ENCODE peak calls at places on chromosomes 7 and 10, in seven cellular contexts. D, X, I, T, Z, P and R are unnamed samples.

GRCh38 chr10:26790596-26790995 is 70.2 kb downstream of the ABI1 start:
- DNase-seq in D (no peak), X (peak), I (no peak), T (no peak), Z (no peak), P (no peak), R (no peak)

GRCh38 chr10:3217301-3217700 is 44.7 kb upstream of the PITRM1 start:
- DNase-seq in D (no peak), X (peak), I (no peak), T (peak), Z (no peak), P (no peak), R (no peak)

GRCh38 chr10:69807696-69808095 is 6.0 kb downstream of the COL13A1 start:
- DNase-seq in D (no peak), X (peak), I (peak), T (peak), Z (no peak), P (no peak), R (no peak)

GRCh38 chr7:132138817-132139216 is 437.5 kb downstream of the PLXNA4 start:
- DNase-seq in D (no peak), X (no peak), I (peak), T (no peak), Z (no peak), P (peak), R (no peak)

GRCh38 chr10:131199646-131200045 is 111.9 kb downstream of the TCERG1L start:
- DNase-seq in D (peak), X (no peak), I (no peak), T (no peak), Z (no peak), P (no peak), R (no peak)

GRCh38 chr7:5429857-5430611 is 6.4 kb upstream of the TNRC18 start:
- DNase-seq in D (no peak), X (peak), I (peak), T (no peak), Z (no peak), P (no peak), R (no peak)

GRCh38 chr10:78178940-78179339 is 145.3 kb downstream of the RPS24 start:
- DNase-seq in D (peak), X (peak), I (peak), T (no peak), Z (no peak), P (no peak), R (no peak)

GRCh38 chr7:80830584-80831319 is 88.1 kb downstream of the SEMA3C start:
- DNase-seq in D (no peak), X (peak), I (no peak), T (no peak), Z (no peak), P (no peak), R (peak)

GRCh38 chr7:130363156-130363847 is 17.0 kb upstream of the CPA1 start:
- DNase-seq in D (no peak), X (peak), I (peak), T (peak), Z (no peak), P (no peak), R (peak)

GRCh38 chr10:29386347-29386999 is 97.6 kb downstream of the LYZL1 start:
- DNase-seq in D (no peak), X (peak), I (peak), T (peak), Z (no peak), P (peak), R (peak)

GRCh38 chr10:127254276-127254675 is 57.9 kb upstream of the INSYN2A start:
- DNase-seq in D (no peak), X (no peak), I (peak), T (no peak), Z (no peak), P (no peak), R (no peak)

GRCh38 chr7:131293018-131293417 is 34.7 kb upstream of the MKLN1 start:
- DNase-seq in D (no peak), X (peak), I (no peak), T (peak), Z (no peak), P (no peak), R (no peak)

GRCh38 chr7:154627571-154628290 is 375.2 kb downstream of the PAXIP1 start:
- DNase-seq in D (no peak), X (no peak), I (peak), T (no peak), Z (no peak), P (no peak), R (no peak)

GRCh38 chr10:28593811-28594210 is 60.9 kb downstream of the WAC start:
- DNase-seq in D (no peak), X (no peak), I (peak), T (no peak), Z (no peak), P (no peak), R (peak)

DNA sequence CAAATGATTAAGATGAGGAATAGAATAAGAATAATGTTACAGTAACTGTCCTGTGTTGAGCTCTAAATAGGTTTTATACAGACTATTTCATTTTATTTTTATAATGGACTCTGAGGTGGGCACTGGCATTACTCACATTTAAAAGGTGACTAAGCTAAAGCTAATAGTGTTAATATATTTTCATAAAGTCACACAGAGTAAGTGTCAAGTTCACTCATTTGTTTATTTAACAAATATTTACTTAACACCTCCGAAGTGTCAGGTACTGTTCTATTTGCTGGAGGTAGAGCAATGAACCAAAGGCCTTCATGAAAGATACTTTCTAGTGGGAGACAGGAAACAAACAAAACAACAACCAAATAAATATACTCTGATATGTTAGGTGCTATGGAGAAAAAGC is 44.0 kb downstream of the ASB4 start:
- DNase-seq in D (no peak), X (no peak), I (no peak), T (no peak), Z (no peak), P (no peak), R (no peak)
- H3K23ac ChIP-seq in D (no peak), X (no peak), I (no peak), T (no peak), Z (no peak), P (no peak), R (no peak)

DNA sequence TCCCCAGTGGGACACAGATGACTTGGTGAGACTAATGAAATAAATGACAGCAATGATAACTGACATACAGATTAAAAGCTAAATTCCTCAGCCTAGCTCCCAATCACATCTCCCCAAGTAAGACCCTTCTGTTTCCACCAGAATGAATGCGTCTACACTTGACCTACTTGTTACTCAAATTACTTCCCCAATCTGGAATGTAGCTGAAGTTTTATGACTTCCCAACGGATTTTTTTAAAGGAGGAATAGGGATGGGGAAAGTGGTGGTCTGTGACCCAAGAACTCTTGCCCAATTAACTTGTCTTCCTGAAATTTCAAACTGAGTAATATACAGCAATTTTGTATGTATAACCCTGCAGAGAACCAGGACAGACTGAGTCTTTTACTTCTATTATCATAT is 9.1 kb downstream of the H2AZ2 start:
- DNase-seq in D (no peak), X (no peak), I (no peak), T (no peak), Z (no peak), P (no peak), R (no peak)
- H3K4ac ChIP-seq in D (no peak), X (no peak), I (no peak), T (no peak), Z (no peak), P (no peak), R (no peak)

GRCh38 chr7:97480700-97481410 is 251.0 kb upstream of the TAC1 start:
- DNase-seq in D (no peak), X (no peak), I (no peak), T (no peak), Z (no peak), P (no peak), R (no peak)
- H3K23ac ChIP-seq in D (no peak), X (no peak), I (no peak), T (no peak), Z (no peak), P (no peak), R (no peak)

GRCh38 chr10:103824281-103824680 is 31.1 kb downstream of the SH3PXD2A start:
- DNase-seq in D (no peak), X (no peak), I (no peak), T (no peak), Z (no peak), P (no peak), R (no peak)

GRCh38 chr10:103822052-103822716 is 33.2 kb downstream of the SH3PXD2A start:
- DNase-seq in D (no peak), X (no peak), I (no peak), T (no peak), Z (no peak), P (no peak), R (no peak)

GRCh38 chr10:103820101-103821062 is 35.0 kb downstream of the SH3PXD2A start:
- DNase-seq in D (no peak), X (peak), I (no peak), T (no peak), Z (no peak), P (no peak), R (no peak)

GRCh38 chr10:103822795-103823194 is 32.6 kb downstream of the SH3PXD2A start:
- DNase-seq in D (no peak), X (no peak), I (no peak), T (no peak), Z (no peak), P (no peak), R (no peak)

GRCh38 chr10:103823706-103824272 is 31.6 kb downstream of the SH3PXD2A start:
- DNase-seq in D (no peak), X (no peak), I (no peak), T (no peak), Z (no peak), P (no peak), R (no peak)
- H3K4ac ChIP-seq in D (no peak), X (peak), I (peak), T (no peak), Z (no peak), P (no peak), R (no peak)

GRCh38 chr7:28392289-28392688 is 20.0 kb upstream of the CREB5 start:
- DNase-seq in D (no peak), X (no peak), I (no peak), T (no peak), Z (no peak), P (no peak), R (no peak)
- H3K23ac ChIP-seq in D (no peak), X (no peak), I (no peak), T (no peak), Z (no peak), P (no peak), R (no peak)

DNA sequence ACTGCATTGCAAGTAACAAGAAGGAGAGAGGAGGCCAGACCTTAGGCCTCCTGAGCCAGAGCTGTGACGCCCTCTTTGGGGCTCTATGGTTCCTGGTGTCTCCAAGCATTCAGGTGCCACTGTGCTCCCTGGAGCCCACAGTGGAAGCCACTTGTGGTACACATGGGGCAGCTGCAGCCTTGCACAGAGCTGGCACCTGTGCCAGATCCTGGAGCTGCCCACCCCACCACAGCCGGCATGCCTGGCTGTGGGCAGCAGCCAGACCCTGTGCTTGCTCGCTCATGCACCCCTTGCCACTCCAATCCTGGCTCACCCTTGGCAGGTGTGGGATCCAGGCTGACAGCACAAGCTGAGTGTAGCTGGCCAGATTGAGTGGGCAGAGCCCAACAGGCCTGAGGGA is 173.8 kb upstream of the SMIM30 start:
- DNase-seq in D (no peak), X (no peak), I (no peak), T (no peak), Z (no peak), P (no peak), R (no peak)
- H3K4ac ChIP-seq in D (no peak), X (no peak), I (no peak), T (no peak), Z (no peak), P (no peak), R (no peak)

GRCh38 chr10:124874-125273 is 10.4 kb upstream of the ZMYND11 start:
- DNase-seq in D (no peak), X (no peak), I (no peak), T (no peak), Z (no peak), P (no peak), R (no peak)

GRCh38 chr10:129800-130199 is 5.5 kb upstream of the ZMYND11 start:
- DNase-seq in D (no peak), X (no peak), I (no peak), T (no peak), Z (no peak), P (no peak), R (peak)

GRCh38 chr10:132961-133898 is 2.0 kb upstream of the ZMYND11 start:
- DNase-seq in D (no peak), X (peak), I (peak), T (peak), Z (no peak), P (no peak), R (peak)

DNA sequence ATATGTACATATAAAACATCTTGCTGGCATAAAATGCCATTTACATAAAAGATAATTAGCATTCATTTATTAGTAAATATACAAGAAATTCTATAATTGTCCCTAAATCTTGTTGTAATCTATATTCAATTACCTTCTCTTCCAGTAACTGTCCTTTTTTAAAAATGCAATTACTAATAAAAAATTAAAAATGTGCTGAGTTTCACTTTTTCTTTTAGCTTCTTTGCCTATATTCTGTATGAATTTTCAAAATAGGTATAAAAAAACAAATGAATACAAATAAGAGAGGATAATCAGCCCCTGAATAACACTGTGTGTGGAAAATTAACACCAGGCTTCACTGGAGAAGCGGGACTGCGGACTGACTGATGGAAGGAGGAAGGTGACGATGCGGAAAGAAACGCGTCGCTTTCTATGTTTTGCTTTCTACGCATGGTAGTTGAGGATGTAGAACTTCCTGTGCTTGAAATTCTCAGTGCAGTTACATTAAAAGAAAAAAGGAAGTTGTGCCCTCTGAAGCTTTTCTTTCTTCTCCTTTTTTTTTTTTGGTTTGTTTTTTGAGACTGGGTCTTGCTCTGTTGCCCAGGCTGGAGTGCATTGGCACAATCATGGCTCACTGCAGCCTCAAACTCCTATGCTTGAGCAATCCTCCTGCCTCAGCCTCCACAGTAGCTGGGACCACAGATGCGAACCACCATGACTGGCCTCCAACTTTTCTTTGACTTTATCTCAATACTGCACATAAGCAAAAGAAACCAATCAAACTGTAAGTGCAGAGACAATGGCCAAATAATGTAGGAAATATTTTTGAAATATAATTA is 7.4 kb upstream of the ZMYND11 start:
- DNase-seq in D (no peak), X (no peak), I (no peak), T (no peak), Z (no peak), P (no peak), R (peak)
- H3K23ac ChIP-seq in D (no peak), X (no peak), I (no peak), T (no peak), Z (no peak), P (no peak), R (no peak)

GRCh38 chr7:147428075-147428474 is 1162.5 kb upstream of the C7orf33 start:
- DNase-seq in D (no peak), X (no peak), I (no peak), T (no peak), Z (no peak), P (no peak), R (no peak)
- H3K4ac ChIP-seq in D (no peak), X (no peak), I (no peak), T (no peak), Z (no peak), P (no peak), R (no peak)

DNA sequence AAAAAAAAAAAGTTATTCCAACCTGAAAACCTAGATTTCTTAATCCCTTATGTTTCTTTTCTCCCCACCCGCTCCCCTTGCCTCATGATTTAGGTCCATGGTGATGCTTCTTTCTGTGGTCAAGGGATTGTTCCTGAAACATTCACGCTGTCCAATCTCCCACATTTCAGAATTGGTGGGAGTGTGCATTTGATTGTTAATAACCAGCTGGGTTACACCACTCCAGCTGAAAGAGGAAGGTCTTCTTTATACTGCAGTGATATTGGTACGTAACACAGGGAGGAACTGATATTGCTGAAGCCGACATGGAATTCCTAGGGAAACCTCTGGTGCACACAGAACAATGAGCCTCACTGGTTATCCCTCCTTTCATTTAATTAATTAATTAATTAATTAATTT is 22.7 kb downstream of the DHTKD1 start:
- DNase-seq in D (no peak), X (no peak), I (no peak), T (no peak), Z (no peak), P (no peak), R (no peak)
- H3K23ac ChIP-seq in D (no peak), X (no peak), I (no peak), T (no peak), Z (no peak), P (no peak), R (no peak)

DNA sequence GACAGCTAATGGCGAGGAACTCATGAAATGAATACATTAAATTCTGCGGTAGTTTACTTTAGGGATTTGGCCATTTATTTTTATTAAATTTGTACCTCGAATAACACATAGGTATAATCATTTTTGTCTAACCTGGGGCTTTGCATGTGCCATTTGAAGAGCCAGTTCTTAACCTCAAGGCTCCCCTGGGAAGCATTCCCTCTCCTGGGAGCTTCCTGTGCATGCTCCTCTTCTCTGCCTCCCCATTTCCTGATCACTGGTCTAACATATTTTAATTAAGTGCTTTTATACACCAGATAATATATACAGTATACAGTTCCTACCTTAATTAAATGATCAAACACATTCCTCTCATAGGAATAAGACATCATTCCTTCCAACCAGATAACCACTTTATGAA is 183.9 kb upstream of the FZD1 start:
- DNase-seq in D (no peak), X (no peak), I (no peak), T (no peak), Z (no peak), P (no peak), R (no peak)
- H3K4ac ChIP-seq in D (no peak), X (no peak), I (no peak), T (no peak), Z (no peak), P (no peak), R (no peak)